ENCODE peak calls at places on chromosomes 16 and 17, in four cellular contexts. U is mammary epithelial cell, T is AG10803, D is A549. Y is an unnamed sample.

GRCh38 chr16:998211-998610 is 16.6 kb downstream of the SOX8 start:
- DNase-seq in U (no peak), D (no peak), T (no peak), Y (no peak)

GRCh38 chr16:69482410-69482951 is 58.1 kb downstream of the CYB5B start:
- DNase-seq in T (peak; percentile 90), U (no peak), D (no peak), Y (no peak)

GRCh38 chr16:2936436-2937011 is 24.8 kb downstream of the FLYWCH1 start:
- DNase-seq in T (no peak), D (no peak), U (no peak), Y (no peak)

GRCh38 chr16:7964717-7965116 is 625.6 kb downstream of the TMEM114 start:
- DNase-seq in U (no peak), T (no peak), D (no peak), Y (no peak)

GRCh38 chr17:38509008-38509771 is 80.9 kb downstream of the ARHGAP23 start:
- DNase-seq in U (peak; percentile 49), D (peak; percentile 97), T (peak; percentile 93), Y (peak; percentile 87)

GRCh38 chr17:31299624-31300023 is 2.6 kb upstream of the OMG start:
- DNase-seq in U (no peak), T (no peak), D (no peak), Y (no peak)

GRCh38 chr16:68319185-68319908 is 8.5 kb downstream of the PRMT7 start:
- DNase-seq in U (no peak), D (no peak), T (no peak), Y (no peak)

GRCh38 chr16:57882797-57883196 is 80.5 kb upstream of the KIFC3 start:
- DNase-seq in D (no peak), U (no peak), T (peak; percentile 25), Y (peak; percentile 7)

GRCh38 chr17:40530531-40530987 is 29.1 kb upstream of the TNS4 start:
- DNase-seq in T (no peak), D (no peak), U (no peak), Y (no peak)

GRCh38 chr16:75733305-75734141 is 7.2 kb upstream of the CPHXL start:
- DNase-seq in U (no peak), T (peak; percentile 86), D (no peak), Y (peak; percentile 58)

GRCh38 chr17:32516450-32516849 is 29.7 kb downstream of the CDK5R1 start:
- DNase-seq in U (no peak), D (no peak), T (no peak), Y (no peak)

GRCh38 chr17:4968916-4969550 is 1.4 kb upstream of the SPAG7 start:
- DNase-seq in U (peak; percentile 80), D (peak; percentile 26), T (peak; percentile 90), Y (peak; percentile 89)

GRCh38 chr17:67431210-67432015 is 54.3 kb downstream of the PITPNC1 start:
- DNase-seq in T (peak; percentile 87), U (peak; percentile 92), D (peak; percentile 45), Y (peak; percentile 85)

GRCh38 chr16:20259549-20259948 is 67.8 kb downstream of the GP2 start:
- DNase-seq in T (no peak), U (no peak), D (no peak), Y (no peak)

GRCh38 chr16:50246299-50247122 is 19.8 kb upstream of the ADCY7 start:
- DNase-seq in U (no peak), D (no peak), T (no peak), Y (no peak)

GRCh38 chr17:50200447-50201225 is 795 bp downstream of the COL1A1 start:
- DNase-seq in U (peak; percentile 80), T (peak; percentile 72), D (peak; percentile 95), Y (peak; percentile 88)

GRCh38 chr16:17246974-17247718 is 223.6 kb downstream of the XYLT1 start:
- DNase-seq in U (no peak), T (no peak), D (no peak), Y (no peak)

GRCh38 chr16:17252064-17252463 is 218.7 kb downstream of the XYLT1 start:
- DNase-seq in U (no peak), D (no peak), T (peak; percentile 24), Y (no peak)

GRCh38 chr16:17245727-17246576 is 224.8 kb downstream of the XYLT1 start:
- DNase-seq in D (no peak), T (no peak), U (no peak), Y (no peak)

GRCh38 chr16:17246577-17246885 is 224.2 kb downstream of the XYLT1 start:
- DNase-seq in T (no peak), U (no peak), D (no peak), Y (no peak)

DNA sequence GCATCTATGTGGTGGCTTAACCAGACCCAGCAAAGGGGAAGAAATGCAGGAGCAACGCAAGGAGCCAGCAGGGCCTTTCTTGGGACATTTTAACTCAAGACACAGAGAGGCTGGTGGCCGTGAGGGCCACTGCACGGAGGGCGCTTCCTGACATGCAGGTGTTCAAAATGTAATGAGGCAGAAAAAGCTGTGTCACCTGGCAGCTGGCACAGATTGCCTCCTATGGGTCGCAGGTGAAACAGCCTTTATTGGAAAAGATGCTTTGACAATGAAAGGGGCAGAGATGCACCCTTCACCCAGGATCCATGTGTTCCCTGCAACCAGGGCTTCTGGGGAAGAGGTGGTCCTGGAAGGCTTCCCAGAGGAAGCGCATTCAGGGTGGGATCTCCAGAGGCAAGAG is 219.3 kb downstream of the XYLT1 start:
- DNase-seq in T (no peak), D (no peak), U (no peak), Y (no peak)
- TF ChIP-seq CTCF in T (no peak), D (no peak), U (no peak), Y (no peak)

GRCh38 chr17:43880420-43880991 is 26.8 kb downstream of the MPP2 start:
- DNase-seq in D (peak; percentile 94), T (peak; percentile 3), U (peak; percentile 25), Y (no peak)
- TF ChIP-seq CTCF in D (peak; percentile 62), T (peak; percentile 56), U (peak; percentile 69), Y (peak; percentile 86)

GRCh38 chr16:30095166-30096078 is 591 bp downstream of the YPEL3 start:
- DNase-seq in D (no peak), U (no peak), T (no peak), Y (no peak)

GRCh38 chr16:30090607-30091332 is 954 bp downstream of the TBX6 start:
- DNase-seq in D (no peak), U (no peak), T (no peak), Y (no peak)

GRCh38 chr16:30094541-30095165 is 1.4 kb downstream of the YPEL3 start:
- DNase-seq in T (no peak), D (no peak), U (no peak), Y (no peak)

GRCh38 chr16:30091474-30092372 is at the start of gene TBX6:
- DNase-seq in U (peak; percentile 84), T (peak; percentile 85), D (peak; percentile 90), Y (peak; percentile 90)

DNA sequence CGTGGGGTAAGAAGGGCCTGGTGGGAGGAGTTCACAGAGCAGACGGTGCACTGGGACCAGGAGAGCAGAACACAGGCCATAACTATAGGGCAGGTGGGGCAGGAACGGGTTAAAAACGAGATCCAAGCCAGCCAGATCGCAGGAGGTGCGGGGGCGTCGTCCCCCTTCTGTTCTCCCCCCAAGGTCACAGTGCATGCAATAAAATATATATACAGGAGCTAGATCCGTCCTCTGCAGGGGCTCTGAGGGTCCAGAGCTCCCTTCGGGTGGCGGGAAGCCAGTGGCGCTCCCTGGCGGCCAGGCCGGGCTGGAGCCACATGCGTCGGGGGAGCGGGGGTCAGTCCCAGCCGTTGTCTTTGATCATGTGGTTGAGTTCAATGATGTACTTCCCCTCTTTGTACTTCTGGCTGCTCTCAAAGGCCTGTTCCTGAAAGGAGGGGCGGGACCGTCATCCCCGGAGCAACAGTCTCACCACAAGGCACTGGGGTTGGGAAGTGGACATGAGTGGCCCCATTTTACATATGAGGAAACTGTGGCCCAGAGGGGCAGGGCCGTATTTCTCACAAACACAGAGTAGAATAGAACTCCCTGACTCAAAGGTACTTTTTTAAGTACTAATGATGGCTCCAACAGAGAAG is 768 bp upstream of the TBX6 start:
- DNase-seq in T (peak; percentile 42), D (peak; percentile 96), U (no peak), Y (no peak)
- TF ChIP-seq CTCF in T (peak; percentile 54), D (peak; percentile 68), U (peak; percentile 49), Y (peak; percentile 32)

DNA sequence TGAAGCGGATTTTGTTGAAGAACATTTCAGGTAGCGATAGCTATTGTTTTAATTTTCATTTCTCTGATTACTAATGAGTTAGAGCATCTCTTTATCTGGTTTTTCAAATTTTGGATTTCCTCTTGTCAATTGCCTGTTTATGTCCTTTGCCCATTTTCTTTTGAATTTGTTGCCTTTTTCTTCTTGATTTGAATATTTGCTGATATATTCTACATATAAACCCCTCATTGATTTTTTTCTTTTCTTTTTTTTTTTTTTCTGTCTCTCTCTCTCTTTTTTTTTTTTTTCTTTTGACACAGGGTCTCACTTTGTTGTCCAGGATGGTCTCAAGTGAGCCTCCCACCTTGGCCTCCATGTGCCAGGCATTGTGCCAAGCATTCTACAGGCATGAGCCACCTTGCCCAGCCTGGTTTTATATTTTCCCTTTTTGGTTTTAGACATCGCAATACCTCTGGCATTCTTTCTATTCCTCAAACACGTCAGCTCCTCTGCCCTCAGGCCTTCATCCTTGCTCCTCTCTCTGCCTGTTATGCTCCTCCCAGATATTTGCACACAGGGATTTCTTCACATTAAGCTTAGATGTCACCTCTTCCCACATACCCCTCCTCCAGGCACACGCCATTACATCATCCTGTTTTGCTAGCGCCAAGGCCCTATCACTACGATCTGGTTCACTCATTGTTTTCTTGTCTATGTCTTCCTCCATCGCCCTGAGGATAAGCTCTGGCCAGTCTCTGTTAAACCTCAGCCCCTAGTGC is 8.5 kb downstream of the SARM1 start:
- DNase-seq in U (peak; percentile 99), T (peak; percentile 50), D (no peak), Y (peak; percentile 95)
- TF ChIP-seq CTCF in U (no peak), T (no peak), D (no peak), Y (no peak)

DNA sequence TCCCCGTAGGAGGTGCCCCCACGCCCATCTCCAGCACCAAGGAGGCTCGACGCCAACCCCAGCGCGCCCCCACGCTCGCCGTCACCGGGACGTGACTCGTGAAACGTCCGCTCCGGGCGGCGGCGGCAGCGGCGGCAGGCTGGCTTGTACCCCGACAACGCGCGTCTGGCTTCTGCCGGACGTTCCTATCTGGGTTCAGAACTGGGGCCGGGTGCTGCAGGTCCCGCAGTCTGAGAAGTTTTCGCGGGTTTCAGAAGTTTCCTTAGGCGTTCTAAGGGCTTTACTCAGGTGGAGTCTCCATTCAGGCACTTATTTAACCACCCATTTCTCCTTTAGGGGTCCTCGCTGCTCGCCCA is 672 bp upstream of the ALKBH5 start:
- DNase-seq in T (peak; percentile 89), U (no peak), D (peak; percentile 87), Y (peak; percentile 71)
- TF ChIP-seq CTCF in T (no peak), U (no peak), D (no peak), Y (no peak)

GRCh38 chr17:14753383-14753782 is 452.5 kb downstream of the HS3ST3B1 start:
- DNase-seq in D (no peak), T (no peak), U (no peak), Y (no peak)

GRCh38 chr17:14755002-14755401 is 454.1 kb downstream of the HS3ST3B1 start:
- DNase-seq in T (peak; percentile 44), U (peak; percentile 43), D (no peak), Y (no peak)

GRCh38 chr17:14750866-14751265 is 450.0 kb downstream of the HS3ST3B1 start:
- DNase-seq in D (no peak), T (no peak), U (no peak), Y (no peak)

GRCh38 chr17:14749269-14749668 is 448.4 kb downstream of the HS3ST3B1 start:
- DNase-seq in D (no peak), T (no peak), U (no peak), Y (no peak)

GRCh38 chr17:14752007-14752406 is 451.1 kb downstream of the HS3ST3B1 start:
- DNase-seq in D (no peak), U (no peak), T (no peak), Y (no peak)
- TF ChIP-seq CTCF in D (no peak), U (no peak), T (no peak), Y (no peak)

Y was measured in HFFc6.